ENCODE peak calls at places on chromosomes 11 and 22, in four cellular contexts. M, D, T and O are unnamed samples.

GRCh38 chr22:46462726-46463371 is 74.6 kb downstream of the CELSR1 start:
- DNase-seq in T (no peak), D (no peak), M (peak), O (no peak)

GRCh38 chr11:122375687-122376399 is 259.8 kb upstream of the BLID start:
- DNase-seq in M (peak), D (peak), T (no peak), O (no peak)

GRCh38 chr22:46963672-46964545 is 201.5 kb downstream of the TBC1D22A start:
- DNase-seq in M (no peak), D (no peak), T (peak), O (no peak)

GRCh38 chr22:36819112-36819511 is 2.3 kb upstream of the PVALB start:
- DNase-seq in T (no peak), D (no peak), M (no peak), O (no peak)

GRCh38 chr22:31400023-31400397 is 606 bp downstream of the DRG1 start:
- DNase-seq in M (peak), D (no peak), T (no peak), O (no peak)

GRCh38 chr22:39545310-39546063 is 12.9 kb upstream of the RPS19BP1 start:
- DNase-seq in M (no peak), T (peak), D (peak), O (no peak)

GRCh38 chr22:32660292-32660691 is 141.2 kb upstream of the TIMP3 start:
- DNase-seq in D (peak), T (peak), M (peak), O (peak)

GRCh38 chr11:33778682-33779081 is 4.4 kb upstream of the FBXO3 start:
- DNase-seq in M (peak), T (peak), D (no peak), O (no peak)

GRCh38 chr22:30181459-30182353 is 64.9 kb downstream of the LIF start:
- DNase-seq in M (no peak), D (no peak), T (no peak), O (no peak)

GRCh38 chr11:19594326-19594725 is 118.3 kb upstream of the NAV2 start:
- DNase-seq in T (no peak), D (no peak), M (peak), O (no peak)

GRCh38 chr11:93085097-93085496 is 112.7 kb downstream of the SLC36A4 start:
- DNase-seq in M (peak), T (no peak), D (no peak), O (peak)

GRCh38 chr11:120199613-120200012 is 11.2 kb upstream of the OAF start:
- DNase-seq in D (no peak), M (no peak), T (no peak), O (no peak)

GRCh38 chr22:49435596-49435995 is 392.1 kb downstream of the BRD1 start:
- DNase-seq in T (no peak), M (no peak), D (no peak), O (no peak)

GRCh38 chr11:43845816-43846215 is 34.8 kb upstream of the ALKBH3 start:
- DNase-seq in D (no peak), T (no peak), M (no peak), O (no peak)

GRCh38 chr22:39396156-39396796 is 3.3 kb upstream of the TAB1 start:
- DNase-seq in T (no peak), M (peak), D (no peak), O (no peak)

GRCh38 chr22:30689622-30690021 is 5.1 kb upstream of the OSBP2 start:
- DNase-seq in T (no peak), D (no peak), M (no peak), O (no peak)

GRCh38 chr11:73980001-73980960 is 2.4 kb downstream of the UCP2 start:
- DNase-seq in T (peak), M (peak), D (peak), O (peak)

GRCh38 chr11:94851864-94852581 is 83.9 kb downstream of the AMOTL1 start:
- DNase-seq in M (no peak), D (no peak), T (no peak), O (no peak)

GRCh38 chr11:31874631-31875191 is 63.6 kb upstream of the PAX6 start:
- DNase-seq in M (no peak), D (no peak), T (no peak), O (no peak)

GRCh38 chr11:86811637-86812321 is 11.4 kb downstream of the PRSS23 start:
- DNase-seq in D (no peak), M (peak), T (no peak), O (no peak)

GRCh38 chr11:62578541-62578940 is 4.8 kb upstream of the EEF1G start:
- DNase-seq in T (no peak), D (no peak), M (no peak), O (no peak)

GRCh38 chr22:44260216-44261035 is 52.3 kb downstream of the SHISAL1 start:
- DNase-seq in M (no peak), T (no peak), D (no peak), O (no peak)

GRCh38 chr11:101011881-101012280 is 117.7 kb downstream of the PGR start:
- DNase-seq in T (no peak), D (no peak), M (no peak), O (no peak)

GRCh38 chr22:39123811-39124668 is 27.0 kb downstream of the APOBEC3H start:
- DNase-seq in D (no peak), T (no peak), M (no peak), O (no peak)

GRCh38 chr11:45670386-45671135 is 5.1 kb upstream of the CHST1 start:
- DNase-seq in T (no peak), M (no peak), D (no peak), O (no peak)

GRCh38 chr22:47051435-47052175 is 289.2 kb downstream of the TBC1D22A start:
- DNase-seq in M (no peak), D (no peak), T (peak), O (no peak)

GRCh38 chr22:19876314-19876940 is 21.8 kb upstream of the GNB1L start:
- DNase-seq in T (no peak), M (no peak), D (peak), O (no peak)

GRCh38 chr22:20243545-20244249 is 24.4 kb downstream of the RTN4R start:
- DNase-seq in T (peak), M (peak), D (peak), O (peak)

GRCh38 chr11:44979536-44980399 is 29.1 kb upstream of the TP53I11 start:
- DNase-seq in T (peak), D (no peak), M (no peak), O (no peak)